ENCODE peak calls at places on chromosomes 3 and 15, in six cellular contexts. One of them, this sample, is unnamed.

GRCh38 chr3:178103140-178103539 is 433.1 kb upstream of the KCNMB2 start:
- DNase-seq in stomach: no peak
- DNase-seq in kidney epithelial cell: no peak
- DNase-seq in GM13976: no peak
- DNase-seq in AG10803: no peak
- DNase-seq in WTC11: no peak
- DNase-seq in this sample: no peak

GRCh38 chr15:69979269-69979668 is 118.4 kb downstream of the TLE3 start:
- DNase-seq in WTC11: peak; percentile 21
- DNase-seq in kidney epithelial cell: peak; percentile 18
- DNase-seq in GM13976: peak; percentile 77
- DNase-seq in AG10803: no peak
- DNase-seq in stomach: no peak
- DNase-seq in this sample: peak; percentile 83

GRCh38 chr15:74167891-74168331 is 5.6 kb upstream of the ISLR start:
- DNase-seq in AG10803: no peak
- DNase-seq in stomach: peak; percentile 17
- DNase-seq in kidney epithelial cell: no peak
- DNase-seq in GM13976: no peak
- DNase-seq in WTC11: no peak
- DNase-seq in this sample: no peak

GRCh38 chr3:136740351-136740957 is 11.7 kb downstream of the STAG1 start:
- DNase-seq in AG10803: no peak
- DNase-seq in WTC11: no peak
- DNase-seq in kidney epithelial cell: no peak
- DNase-seq in stomach: no peak
- DNase-seq in GM13976: no peak
- DNase-seq in this sample: no peak

GRCh38 chr15:59018833-59019232 is 31.4 kb downstream of the RNF111 start:
- DNase-seq in GM13976: no peak
- DNase-seq in kidney epithelial cell: no peak
- DNase-seq in stomach: no peak
- DNase-seq in WTC11: no peak
- DNase-seq in AG10803: no peak
- DNase-seq in this sample: no peak

GRCh38 chr3:160003520-160004128 is 15.0 kb downstream of the IL12A start:
- DNase-seq in GM13976: peak; percentile 55
- DNase-seq in stomach: peak; percentile 38
- DNase-seq in AG10803: peak; percentile 54
- DNase-seq in kidney epithelial cell: no peak
- DNase-seq in WTC11: peak; percentile 78
- DNase-seq in this sample: peak; percentile 60

GRCh38 chr3:179967622-179968021 is 69.1 kb downstream of the PEX5L start:
- DNase-seq in AG10803: no peak
- DNase-seq in WTC11: no peak
- DNase-seq in GM13976: no peak
- DNase-seq in kidney epithelial cell: no peak
- DNase-seq in stomach: no peak
- DNase-seq in this sample: no peak

GRCh38 chr3:40309925-40310635 is 573 bp downstream of the EIF1B start:
- DNase-seq in AG10803: peak; percentile 58
- DNase-seq in kidney epithelial cell: no peak
- DNase-seq in stomach: peak; percentile 33
- DNase-seq in WTC11: peak; percentile 45
- DNase-seq in GM13976: peak; percentile 59
- DNase-seq in this sample: peak; percentile 51

GRCh38 chr15:30978328-30978727 is 13.1 kb downstream of the MTMR10 start:
- DNase-seq in kidney epithelial cell: no peak
- DNase-seq in AG10803: no peak
- DNase-seq in stomach: no peak
- DNase-seq in GM13976: no peak
- DNase-seq in WTC11: no peak
- DNase-seq in this sample: no peak

GRCh38 chr3:189941679-189942078 is 179.0 kb downstream of the P3H2 start:
- DNase-seq in GM13976: no peak
- DNase-seq in AG10803: no peak
- DNase-seq in stomach: peak; percentile 37
- DNase-seq in kidney epithelial cell: no peak
- DNase-seq in WTC11: no peak
- DNase-seq in this sample: no peak

DNA sequence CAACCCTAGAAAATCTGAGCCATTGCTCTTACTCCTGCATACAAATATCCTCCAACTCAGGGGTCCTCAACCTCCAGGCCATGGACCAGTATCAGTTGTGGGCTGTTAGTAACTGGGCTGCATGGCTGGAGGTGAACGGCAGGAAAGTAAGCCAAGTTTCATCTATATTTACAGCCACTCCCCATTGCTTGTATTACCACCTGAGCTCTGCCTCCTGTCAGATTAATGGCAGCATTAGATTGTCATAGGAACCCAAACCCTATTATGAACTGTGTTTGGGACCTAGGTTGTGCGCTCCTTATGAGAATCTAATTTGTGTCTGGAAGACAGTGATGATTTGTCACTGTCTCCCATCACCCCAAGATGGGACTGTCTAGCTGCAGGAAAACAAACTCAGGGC is 246.5 kb upstream of the CDIN1 start:
- DNase-seq in kidney epithelial cell: no peak
- DNase-seq in WTC11: no peak
- DNase-seq in stomach: no peak
- DNase-seq in GM13976: no peak
- DNase-seq in AG10803: no peak
- DNase-seq in this sample: no peak
- TF ChIP-seq CTCF in kidney epithelial cell: no peak
- TF ChIP-seq CTCF in WTC11: no peak
- TF ChIP-seq CTCF in stomach: no peak
- TF ChIP-seq CTCF in GM13976: no peak
- TF ChIP-seq CTCF in AG10803: no peak
- TF ChIP-seq CTCF in this sample: no peak

DNA sequence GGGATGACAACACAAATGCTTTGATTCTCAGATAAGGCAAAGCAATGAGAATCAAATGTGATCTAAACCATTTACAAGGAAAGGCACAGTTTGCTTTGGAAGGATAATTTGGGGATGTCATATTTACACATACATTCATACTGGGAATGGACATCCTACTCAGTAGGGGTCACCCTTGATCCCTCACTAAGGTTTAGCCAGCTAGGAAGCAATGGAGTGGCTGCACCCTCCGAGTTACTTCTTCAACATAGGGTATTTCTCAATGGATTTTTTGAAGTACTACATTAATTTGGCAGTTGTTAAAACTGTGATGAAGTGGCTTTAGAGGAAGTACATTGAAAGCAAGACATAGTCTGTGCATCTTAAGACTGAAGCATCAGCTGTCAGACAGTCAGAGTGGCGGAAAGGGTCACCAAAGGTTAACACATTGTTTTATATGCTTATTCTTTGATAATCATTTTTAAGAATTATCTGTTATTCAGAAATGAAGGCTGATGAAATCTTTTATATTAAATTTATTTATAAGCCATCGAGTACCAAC is 22.0 kb upstream of the SSR3 start:
- DNase-seq in kidney epithelial cell: no peak
- DNase-seq in AG10803: no peak
- DNase-seq in WTC11: no peak
- DNase-seq in stomach: no peak
- DNase-seq in GM13976: no peak
- DNase-seq in this sample: no peak
- TF ChIP-seq CTCF in kidney epithelial cell: no peak
- TF ChIP-seq CTCF in AG10803: peak; percentile 23
- TF ChIP-seq CTCF in WTC11: no peak
- TF ChIP-seq CTCF in stomach: no peak
- TF ChIP-seq CTCF in GM13976: no peak
- TF ChIP-seq CTCF in this sample: no peak

GRCh38 chr3:171404376-171404982 is 55.7 kb downstream of the TNIK start:
- DNase-seq in stomach: no peak
- DNase-seq in AG10803: peak; percentile 16
- DNase-seq in kidney epithelial cell: no peak
- DNase-seq in WTC11: no peak
- DNase-seq in GM13976: no peak
- DNase-seq in this sample: no peak
- TF ChIP-seq CTCF in stomach: no peak
- TF ChIP-seq CTCF in AG10803: no peak
- TF ChIP-seq CTCF in kidney epithelial cell: no peak
- TF ChIP-seq CTCF in WTC11: no peak
- TF ChIP-seq CTCF in GM13976: no peak
- TF ChIP-seq CTCF in this sample: no peak

GRCh38 chr15:89494941-89495637 is 1.3 kb downstream of the RHCG start:
- DNase-seq in AG10803: no peak
- DNase-seq in GM13976: peak; percentile 66
- DNase-seq in WTC11: peak; percentile 66
- DNase-seq in kidney epithelial cell: no peak
- DNase-seq in stomach: no peak
- DNase-seq in this sample: peak; percentile 56
- TF ChIP-seq CTCF in AG10803: peak; percentile 44
- TF ChIP-seq CTCF in GM13976: peak; percentile 39
- TF ChIP-seq CTCF in WTC11: peak; percentile 75
- TF ChIP-seq CTCF in kidney epithelial cell: peak; percentile 45
- TF ChIP-seq CTCF in stomach: no peak
- TF ChIP-seq CTCF in this sample: peak; percentile 41

GRCh38 chr3:122315619-122316018 is 9.4 kb upstream of the CSTA start:
- DNase-seq in GM13976: no peak
- DNase-seq in stomach: no peak
- DNase-seq in AG10803: no peak
- DNase-seq in WTC11: peak; percentile 56
- DNase-seq in kidney epithelial cell: no peak
- DNase-seq in this sample: no peak
- TF ChIP-seq CTCF in GM13976: no peak
- TF ChIP-seq CTCF in stomach: no peak
- TF ChIP-seq CTCF in AG10803: no peak
- TF ChIP-seq CTCF in WTC11: no peak
- TF ChIP-seq CTCF in kidney epithelial cell: no peak
- TF ChIP-seq CTCF in this sample: no peak

GRCh38 chr3:196524527-196524926 is 9.4 kb upstream of the SMCO1 start:
- DNase-seq in kidney epithelial cell: no peak
- DNase-seq in stomach: no peak
- DNase-seq in WTC11: no peak
- DNase-seq in AG10803: no peak
- DNase-seq in GM13976: no peak
- DNase-seq in this sample: no peak
- TF ChIP-seq CTCF in kidney epithelial cell: no peak
- TF ChIP-seq CTCF in stomach: no peak
- TF ChIP-seq CTCF in WTC11: no peak
- TF ChIP-seq CTCF in AG10803: no peak
- TF ChIP-seq CTCF in GM13976: no peak
- TF ChIP-seq CTCF in this sample: no peak

GRCh38 chr15:67822537-67823370 is 2.6 kb upstream of the SKOR1 start:
- DNase-seq in AG10803: no peak
- DNase-seq in WTC11: no peak
- DNase-seq in GM13976: no peak
- DNase-seq in stomach: no peak
- DNase-seq in kidney epithelial cell: no peak
- DNase-seq in this sample: no peak
- TF ChIP-seq CTCF in AG10803: no peak
- TF ChIP-seq CTCF in WTC11: no peak
- TF ChIP-seq CTCF in GM13976: no peak
- TF ChIP-seq CTCF in stomach: no peak
- TF ChIP-seq CTCF in kidney epithelial cell: no peak
- TF ChIP-seq CTCF in this sample: no peak

GRCh38 chr3:32395451-32395970 is 3.9 kb downstream of the CMTM7 start:
- DNase-seq in GM13976: no peak
- DNase-seq in WTC11: no peak
- DNase-seq in kidney epithelial cell: no peak
- DNase-seq in AG10803: peak; percentile 23
- DNase-seq in stomach: no peak
- DNase-seq in this sample: no peak

GRCh38 chr3:32398531-32398930 is 6.9 kb downstream of the CMTM7 start:
- DNase-seq in WTC11: no peak
- DNase-seq in kidney epithelial cell: no peak
- DNase-seq in GM13976: no peak
- DNase-seq in AG10803: no peak
- DNase-seq in stomach: peak; percentile 38
- DNase-seq in this sample: no peak

GRCh38 chr3:32401541-32402052 is 9.9 kb downstream of the CMTM7 start:
- DNase-seq in WTC11: peak; percentile 74
- DNase-seq in kidney epithelial cell: no peak
- DNase-seq in GM13976: peak; percentile 72
- DNase-seq in AG10803: peak; percentile 74
- DNase-seq in stomach: peak; percentile 74
- DNase-seq in this sample: peak; percentile 65

GRCh38 chr3:32401141-32401540 is 9.5 kb downstream of the CMTM7 start:
- DNase-seq in kidney epithelial cell: no peak
- DNase-seq in GM13976: no peak
- DNase-seq in stomach: no peak
- DNase-seq in WTC11: peak; percentile 38
- DNase-seq in AG10803: no peak
- DNase-seq in this sample: no peak

DNA sequence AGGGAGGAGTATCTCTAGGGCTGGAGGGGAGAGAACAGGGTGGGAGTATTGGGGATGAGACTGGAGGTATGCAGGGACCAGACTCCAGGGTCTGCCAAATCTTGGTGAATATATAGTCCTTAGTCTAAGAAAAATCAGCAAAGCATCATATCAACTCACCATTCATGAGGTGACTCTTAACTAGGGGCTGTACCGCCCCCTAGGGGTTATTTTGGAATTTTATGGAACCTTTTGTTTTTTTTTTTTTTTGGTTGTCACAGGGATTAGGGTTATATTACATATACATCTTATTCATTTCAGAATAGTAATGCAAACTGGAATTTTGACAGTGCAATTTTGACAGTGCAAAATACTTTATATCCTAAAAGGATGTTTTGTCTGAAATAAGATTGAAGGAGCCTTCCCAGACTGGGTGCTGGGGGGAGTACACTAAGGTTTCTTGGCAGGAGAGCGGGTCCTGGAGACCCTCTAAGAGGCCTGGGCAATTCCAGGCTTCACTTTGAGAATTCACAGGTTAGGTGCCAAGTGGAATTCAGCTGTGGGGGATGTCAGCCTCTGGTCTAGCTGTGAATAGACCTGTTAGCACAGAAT is 7.5 kb downstream of the CMTM7 start:
- DNase-seq in WTC11: no peak
- DNase-seq in stomach: no peak
- DNase-seq in kidney epithelial cell: no peak
- DNase-seq in GM13976: peak; percentile 53
- DNase-seq in AG10803: peak; percentile 47
- DNase-seq in this sample: peak; percentile 40
- TF ChIP-seq CTCF in WTC11: peak; percentile 65
- TF ChIP-seq CTCF in stomach: peak; percentile 61
- TF ChIP-seq CTCF in kidney epithelial cell: peak; percentile 62
- TF ChIP-seq CTCF in GM13976: peak; percentile 30
- TF ChIP-seq CTCF in AG10803: peak; percentile 61
- TF ChIP-seq CTCF in this sample: peak; percentile 42

This sample was measured in GM10248.